ENCODE peak calls at places on chromosomes 6 and 20, in eight cellular contexts. S is DND-41, T is upper lobe of right lung, X is lower lobe of right lung, I is right atrium auricular region, L is mesendoderm, O is tibial artery, J is hepatocyte. U is an unnamed sample.

GRCh38 chr6:80733645-80734044 is 627.2 kb downstream of the BCKDHB start:
- DNase-seq in T (no peak), O (no peak), J (no peak), L (no peak), X (no peak), S (no peak), I (no peak), U (no peak)

GRCh38 chr6:3822747-3823445 is 26.3 kb upstream of the FAM50B start:
- DNase-seq in L (no peak), O (no peak), J (no peak), X (no peak), S (no peak), T (no peak), I (no peak), U (no peak)

GRCh38 chr20:20711413-20711812 is 1.0 kb downstream of the RALGAPA2 start:
- DNase-seq in X (no peak), L (peak; percentile 45), T (no peak), S (peak; percentile 9), J (peak; percentile 42), O (no peak), I (no peak), U (peak; percentile 30)

GRCh38 chr6:40417031-40417430 is 170.1 kb downstream of the LRFN2 start:
- DNase-seq in I (no peak), L (no peak), J (no peak), T (no peak), O (peak; percentile 56), X (no peak), S (no peak), U (no peak)

GRCh38 chr20:59204201-59204894 is 40.7 kb downstream of the ZNF831 start:
- DNase-seq in I (peak; percentile 50), S (no peak), O (no peak), J (no peak), X (no peak), L (no peak), T (no peak), U (no peak)

GRCh38 chr20:63441136-63441776 is 31.2 kb downstream of the KCNQ2 start:
- DNase-seq in J (no peak), S (no peak), I (no peak), X (no peak), O (no peak), T (no peak), L (no peak), U (peak; percentile 59)

GRCh38 chr6:105839266-105839665 is 246.9 kb upstream of the PRDM1 start:
- DNase-seq in J (no peak), S (no peak), T (no peak), I (no peak), O (no peak), L (no peak), X (no peak), U (no peak)

GRCh38 chr6:163970846-163971564 is 556.5 kb downstream of the QKI start:
- DNase-seq in T (no peak), I (no peak), O (no peak), L (no peak), S (no peak), X (no peak), J (no peak), U (no peak)

GRCh38 chr20:53655909-53656652 is 62.4 kb upstream of the ZNF217 start:
- DNase-seq in L (no peak), J (no peak), I (no peak), X (no peak), O (no peak), T (no peak), S (no peak), U (no peak)

GRCh38 chr20:53657289-53657678 is 63.6 kb upstream of the ZNF217 start:
- DNase-seq in J (no peak), S (no peak), I (no peak), L (no peak), X (no peak), T (no peak), O (no peak), U (no peak)

GRCh38 chr20:53652859-53653520 is 59.4 kb upstream of the ZNF217 start:
- DNase-seq in T (no peak), O (no peak), S (no peak), I (no peak), J (no peak), X (no peak), L (no peak), U (no peak)

GRCh38 chr20:53656653-53657288 is 63.1 kb upstream of the ZNF217 start:
- DNase-seq in L (no peak), O (no peak), X (no peak), I (no peak), T (no peak), S (no peak), J (no peak), U (no peak)

DNA sequence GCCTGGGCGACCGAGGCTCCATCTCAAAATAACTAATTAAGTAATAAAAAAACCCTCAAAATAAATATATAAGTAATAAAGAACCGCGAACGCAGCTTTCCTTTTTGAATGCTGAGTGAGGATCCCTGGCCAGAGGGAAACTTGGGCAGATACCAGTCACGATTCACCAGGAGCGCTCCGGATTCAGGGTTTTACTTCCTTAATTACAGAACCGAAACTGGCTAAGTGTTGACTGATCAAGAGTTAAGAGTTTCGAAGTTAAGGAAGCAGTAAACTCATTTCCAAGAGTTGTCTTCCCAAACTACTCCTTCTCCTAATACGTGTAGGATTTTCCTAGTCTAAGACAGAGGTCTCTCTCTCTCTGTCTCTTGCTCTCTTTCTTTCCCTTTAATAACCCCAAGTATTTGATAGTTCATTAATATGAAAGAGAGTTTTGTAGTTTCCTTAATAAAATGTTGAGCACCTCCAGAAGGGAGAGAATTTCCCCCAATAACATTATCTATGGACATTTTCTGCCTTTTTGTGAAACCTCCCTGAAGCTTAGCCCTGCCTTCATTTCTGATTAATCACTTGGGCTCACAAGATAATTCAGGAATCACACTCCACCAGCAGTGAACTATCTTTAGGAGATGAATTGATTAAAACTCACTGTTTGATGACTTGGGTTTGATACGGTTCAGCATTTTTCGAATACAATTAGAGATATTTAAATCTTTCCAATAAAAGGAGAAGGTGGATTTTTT is 61.5 kb upstream of the ZNF217 start:
- DNase-seq in S (no peak), X (no peak), L (no peak), I (no peak), O (peak; percentile 68), T (no peak), J (no peak), U (no peak)
- H3K4me1 ChIP-seq in S (peaks cover 27% of the 10 kb centered on the region), X (peaks cover 65% of the 10 kb centered on the region), L (no peaks in the 10 kb centered on the region), I (no peaks in the 10 kb centered on the region), O (peaks cover 27% of the 10 kb centered on the region), T (peaks cover 39% of the 10 kb centered on the region), J (peaks cover 34% of the 10 kb centered on the region), U (peaks cover 57% of the 10 kb centered on the region)

GRCh38 chr6:42402184-42402583 is 49.5 kb downstream of the TRERF1 start:
- DNase-seq in X (no peak), I (no peak), T (no peak), S (no peak), J (peak; percentile 16), L (no peak), O (no peak), U (peak; percentile 10)

GRCh38 chr6:42401605-42401935 is 50.2 kb downstream of the TRERF1 start:
- DNase-seq in T (no peak), L (no peak), X (no peak), S (no peak), I (no peak), O (no peak), J (no peak), U (no peak)

GRCh38 chr6:42400031-42400760 is 51.5 kb downstream of the TRERF1 start:
- DNase-seq in S (no peak), L (no peak), O (no peak), X (no peak), J (no peak), T (no peak), I (no peak), U (no peak)

GRCh38 chr6:42403415-42403814 is 48.3 kb downstream of the TRERF1 start:
- DNase-seq in O (no peak), L (peak; percentile 24), S (no peak), I (no peak), J (peak; percentile 35), X (no peak), T (no peak), U (no peak)

GRCh38 chr6:42400886-42401604 is 50.7 kb downstream of the TRERF1 start:
- DNase-seq in I (no peak), J (no peak), S (no peak), X (no peak), O (no peak), L (no peak), T (no peak), U (no peak)
- H3K4me1 ChIP-seq in I (no peaks in the 10 kb centered on the region), J (peaks cover 17% of the 10 kb centered on the region), S (no peaks in the 10 kb centered on the region), X (peaks cover 14% of the 10 kb centered on the region), O (no peaks in the 10 kb centered on the region), L (peaks cover 9% of the 10 kb centered on the region), T (peaks cover 8% of the 10 kb centered on the region), U (peaks cover 53% of the 10 kb centered on the region)

DNA sequence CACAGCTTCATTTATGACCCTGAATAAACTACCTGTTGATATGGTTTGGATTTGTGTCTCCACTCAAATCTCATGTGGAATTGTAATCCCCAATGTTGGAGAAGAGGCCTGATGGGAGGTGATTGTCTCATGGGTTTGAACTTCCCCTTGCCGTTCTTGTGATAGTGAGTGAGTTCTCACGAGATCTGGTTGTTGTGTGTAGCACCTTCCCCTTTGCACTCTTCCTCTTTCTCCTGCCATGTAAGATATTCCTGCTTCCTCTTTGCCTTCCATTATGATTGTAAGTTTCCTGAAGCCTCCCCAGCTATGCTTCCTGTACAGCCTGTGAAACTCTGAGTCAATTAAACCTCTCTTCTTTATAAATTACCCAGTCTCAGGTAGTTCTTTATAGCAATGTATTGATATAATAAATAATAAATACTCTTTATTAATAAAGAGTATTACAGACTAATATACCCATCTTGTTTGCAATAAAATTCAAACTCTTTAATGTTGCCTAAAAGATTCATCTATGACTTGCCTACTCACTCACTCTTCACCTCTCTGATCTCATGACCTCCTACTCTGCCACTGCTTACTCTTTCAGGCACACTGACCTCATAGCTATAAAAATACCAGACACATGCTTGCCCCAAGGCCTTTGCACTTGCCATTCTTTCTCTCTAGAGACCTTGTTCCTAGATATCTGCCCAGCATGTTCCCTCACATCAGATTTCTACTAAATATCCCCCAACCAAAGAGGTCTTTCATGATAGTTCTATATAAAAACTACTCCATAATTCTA is 256.4 kb upstream of the MARCKS start:
- DNase-seq in X (no peak), J (no peak), L (no peak), O (no peak), I (no peak), T (no peak), S (no peak), U (no peak)
- H3K4me1 ChIP-seq in X (no peaks in the 10 kb centered on the region), J (peaks cover 16% of the 10 kb centered on the region), L (no peaks in the 10 kb centered on the region), O (peaks cover 19% of the 10 kb centered on the region), I (no peaks in the 10 kb centered on the region), T (peaks cover 5% of the 10 kb centered on the region), S (no peaks in the 10 kb centered on the region), U (no peaks in the 10 kb centered on the region)

GRCh38 chr6:92681401-92681800 is 738.0 kb downstream of the EPHA7 start:
- DNase-seq in T (no peak), O (no peak), J (no peak), X (no peak), L (no peak), S (no peak), I (no peak), U (no peak)

GRCh38 chr6:92687278-92687677 is 732.1 kb downstream of the EPHA7 start:
- DNase-seq in O (no peak), L (no peak), J (no peak), S (no peak), I (no peak), X (no peak), T (no peak), U (no peak)

GRCh38 chr6:92683769-92684168 is 735.6 kb downstream of the EPHA7 start:
- DNase-seq in L (no peak), O (no peak), S (no peak), T (no peak), I (no peak), J (no peak), X (no peak), U (no peak)

GRCh38 chr6:92684386-92684785 is 735.0 kb downstream of the EPHA7 start:
- DNase-seq in S (no peak), I (no peak), L (no peak), T (no peak), X (no peak), J (no peak), O (no peak), U (no peak)

DNA sequence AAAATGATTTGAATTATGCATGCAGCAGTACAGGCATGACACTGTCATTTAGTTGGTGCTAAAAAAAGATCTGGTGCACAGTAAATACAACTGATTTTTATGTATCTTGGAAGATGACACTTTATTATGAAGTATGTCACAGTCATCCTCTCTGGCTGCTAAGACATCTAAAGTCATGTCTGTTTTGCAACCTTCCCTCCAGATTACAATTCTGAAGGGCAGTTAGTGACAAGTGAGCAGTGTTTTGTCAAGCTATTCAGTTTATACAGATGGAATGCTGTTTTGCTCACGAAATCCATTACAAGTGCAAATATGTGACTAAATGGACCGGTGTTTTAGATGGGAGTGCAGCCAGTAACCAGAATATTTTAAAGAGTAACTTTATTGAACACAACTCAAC is 736.4 kb downstream of the EPHA7 start:
- DNase-seq in I (no peak), X (no peak), T (no peak), O (no peak), S (no peak), J (no peak), L (no peak), U (no peak)
- H3K4me1 ChIP-seq in I (no peaks in the 10 kb centered on the region), X (no peaks in the 10 kb centered on the region), T (no peaks in the 10 kb centered on the region), O (no peaks in the 10 kb centered on the region), S (no peaks in the 10 kb centered on the region), J (no peaks in the 10 kb centered on the region), L (no peaks in the 10 kb centered on the region), U (no peaks in the 10 kb centered on the region)